ENCODE peak calls at places on chromosomes 13 and 19, in six cellular contexts. One of them, this sample, is unnamed.

GRCh38 chr13:31248361-31248760 is 48.6 kb downstream of the B3GLCT start:
- DNase-seq in T-helper 1 cell: no peak
- DNase-seq in astrocyte of the spinal cord: no peak
- DNase-seq in NB4: no peak
- DNase-seq in B cell: no peak
- DNase-seq in ecto neural progenitor cell: no peak
- DNase-seq in this sample: no peak

GRCh38 chr13:29993716-29994488 is 143.5 kb upstream of the UBL3 start:
- DNase-seq in T-helper 1 cell: no peak
- DNase-seq in NB4: no peak
- DNase-seq in astrocyte of the spinal cord: peak
- DNase-seq in B cell: no peak
- DNase-seq in ecto neural progenitor cell: no peak
- DNase-seq in this sample: peak

GRCh38 chr13:105783261-105783660 is 752.2 kb downstream of the EFNB2 start:
- DNase-seq in ecto neural progenitor cell: no peak
- DNase-seq in astrocyte of the spinal cord: no peak
- DNase-seq in T-helper 1 cell: no peak
- DNase-seq in B cell: no peak
- DNase-seq in NB4: no peak
- DNase-seq in this sample: no peak

GRCh38 chr19:2561895-2562294 is 86.0 kb downstream of the GADD45B start:
- DNase-seq in ecto neural progenitor cell: no peak
- DNase-seq in B cell: peak
- DNase-seq in astrocyte of the spinal cord: no peak
- DNase-seq in NB4: peak
- DNase-seq in T-helper 1 cell: peak
- DNase-seq in this sample: no peak

GRCh38 chr13:52454459-52454824 is 836 bp upstream of the CKAP2 start:
- DNase-seq in astrocyte of the spinal cord: peak
- DNase-seq in NB4: peak
- DNase-seq in T-helper 1 cell: peak
- DNase-seq in B cell: peak
- DNase-seq in ecto neural progenitor cell: peak
- DNase-seq in this sample: peak

GRCh38 chr19:2811221-2811722 is 8.4 kb upstream of the ZNF554 start:
- DNase-seq in B cell: peak
- DNase-seq in T-helper 1 cell: no peak
- DNase-seq in astrocyte of the spinal cord: no peak
- DNase-seq in ecto neural progenitor cell: no peak
- DNase-seq in NB4: no peak
- DNase-seq in this sample: no peak

GRCh38 chr19:53960187-53960586 is 2.5 kb upstream of the CACNG8 start:
- DNase-seq in ecto neural progenitor cell: no peak
- DNase-seq in NB4: no peak
- DNase-seq in T-helper 1 cell: no peak
- DNase-seq in B cell: no peak
- DNase-seq in astrocyte of the spinal cord: no peak
- DNase-seq in this sample: no peak

GRCh38 chr19:45542234-45542668 is 35.0 kb downstream of the VASP start:
- DNase-seq in B cell: no peak
- DNase-seq in NB4: peak
- DNase-seq in ecto neural progenitor cell: no peak
- DNase-seq in astrocyte of the spinal cord: no peak
- DNase-seq in T-helper 1 cell: no peak
- DNase-seq in this sample: no peak

GRCh38 chr19:13881231-13881691 is 4.3 kb downstream of the NANOS3 start:
- DNase-seq in ecto neural progenitor cell: peak
- DNase-seq in astrocyte of the spinal cord: peak
- DNase-seq in NB4: peak
- DNase-seq in T-helper 1 cell: no peak
- DNase-seq in B cell: peak
- DNase-seq in this sample: peak

GRCh38 chr13:51814825-51815650 is 11.1 kb upstream of the DHRS12 start:
- DNase-seq in NB4: peak
- DNase-seq in astrocyte of the spinal cord: peak
- DNase-seq in B cell: peak
- DNase-seq in T-helper 1 cell: peak
- DNase-seq in ecto neural progenitor cell: peak
- DNase-seq in this sample: peak

GRCh38 chr19:50155520-50156109 is 7.5 kb downstream of the IZUMO2 start:
- DNase-seq in astrocyte of the spinal cord: no peak
- DNase-seq in B cell: no peak
- DNase-seq in NB4: no peak
- DNase-seq in ecto neural progenitor cell: no peak
- DNase-seq in T-helper 1 cell: no peak
- DNase-seq in this sample: no peak

This sample was measured in fibroblast of lung.